ENCODE peak calls at places on chromosome 11, in ten cellular contexts. B, K, A, O, X, Q, M, L, R and E are unnamed samples.
A peak's percentile ranks its signal among the peaks of the same experiment; 100 is the strongest.

GRCh38 chr11:65060913-65061408 is 2.6 kb upstream of the NAALADL1 start:
- DNase-seq in B (no peak), O (peak; percentile 38), X (no peak), L (no peak), R (no peak), K (no peak), Q (no peak), M (no peak), A (no peak), E (peak; percentile 47)

GRCh38 chr11:62428871-62429601 is 10.2 kb downstream of the SCGB1A1 start:
- DNase-seq in X (no peak), L (no peak), R (no peak), K (no peak), A (no peak), Q (no peak), B (no peak), O (no peak), M (no peak), E (no peak)

GRCh38 chr11:67247946-67248550 is 18.2 kb upstream of the GRK2 start:
- DNase-seq in K (no peak), Q (no peak), L (no peak), X (no peak), O (no peak), A (no peak), B (no peak), M (no peak), R (no peak), E (no peak)

GRCh38 chr11:8321876-8322275 is 58.2 kb upstream of the LMO1 start:
- DNase-seq in O (no peak), X (peak; percentile 33), R (no peak), Q (no peak), A (peak; percentile 17), L (no peak), M (no peak), K (no peak), B (no peak), E (no peak)

GRCh38 chr11:1433568-1433967 is 43.8 kb downstream of the BRSK2 start:
- DNase-seq in Q (no peak), X (no peak), A (no peak), O (no peak), M (peak; percentile 35), K (no peak), B (no peak), L (no peak), R (no peak), E (no peak)

GRCh38 chr11:72848846-72849466 is 34.7 kb downstream of the ATG16L2 start:
- DNase-seq in B (no peak), K (no peak), A (no peak), Q (no peak), M (no peak), L (no peak), O (peak; percentile 57), R (no peak), X (no peak), E (peak; percentile 74)

GRCh38 chr11:117197516-117198456 is 1.4 kb upstream of the TAGLN start:
- DNase-seq in O (no peak), B (no peak), L (no peak), X (no peak), A (peak; percentile 76), M (peak; percentile 82), K (no peak), Q (peak; percentile 18), R (no peak), E (peak; percentile 50)

GRCh38 chr11:73195191-73196007 is 22.7 kb upstream of the P2RY2 start:
- DNase-seq in Q (no peak), R (peak; percentile 62), L (no peak), O (no peak), K (no peak), X (no peak), A (peak; percentile 20), B (no peak), M (no peak), E (no peak)

GRCh38 chr11:99423435-99423983 is 402.8 kb downstream of the CNTN5 start:
- DNase-seq in Q (no peak), X (no peak), A (no peak), O (no peak), L (no peak), B (no peak), K (no peak), M (no peak), R (no peak), E (no peak)

GRCh38 chr11:119363874-119364590 is 17.5 kb downstream of the USP2 start:
- DNase-seq in K (no peak), X (peak; percentile 86), R (peak; percentile 60), Q (peak; percentile 82), M (peak; percentile 90), A (peak; percentile 80), B (no peak), O (no peak), L (no peak), E (no peak)
- H3K4me3 ChIP-seq in K (peak overlapping the region; percentile 80), X (peak overlapping the region; percentile 27), R (no peak overlapping the region), Q (peak overlapping the region; percentile 58), M (peak overlapping the region; percentile 60), A (peak overlapping the region; percentile 45), B (no peak overlapping the region), O (no peak overlapping the region), L (no peak overlapping the region), E (peak overlapping the region; percentile 29)

GRCh38 chr11:78022397-78023396 is at the start of gene KCTD14:
- DNase-seq in M (peak; percentile 74), K (no peak), B (no peak), Q (no peak), L (peak; percentile 69), R (peak; percentile 77), A (peak; percentile 50), X (no peak), O (no peak), E (no peak)

GRCh38 chr11:78025378-78025777 is 2.3 kb upstream of the KCTD14 start:
- DNase-seq in X (no peak), Q (no peak), B (no peak), M (no peak), K (no peak), R (no peak), A (no peak), L (no peak), O (no peak), E (no peak)

GRCh38 chr11:78019808-78020207 is 3.3 kb downstream of the KCTD14 start:
- DNase-seq in O (no peak), Q (no peak), M (no peak), L (no peak), R (no peak), A (no peak), K (no peak), B (no peak), X (no peak), E (no peak)

GRCh38 chr11:78020248-78020647 is 2.8 kb downstream of the KCTD14 start:
- DNase-seq in Q (no peak), L (no peak), M (no peak), R (no peak), X (no peak), A (no peak), B (no peak), K (no peak), O (no peak), E (no peak)

DNA sequence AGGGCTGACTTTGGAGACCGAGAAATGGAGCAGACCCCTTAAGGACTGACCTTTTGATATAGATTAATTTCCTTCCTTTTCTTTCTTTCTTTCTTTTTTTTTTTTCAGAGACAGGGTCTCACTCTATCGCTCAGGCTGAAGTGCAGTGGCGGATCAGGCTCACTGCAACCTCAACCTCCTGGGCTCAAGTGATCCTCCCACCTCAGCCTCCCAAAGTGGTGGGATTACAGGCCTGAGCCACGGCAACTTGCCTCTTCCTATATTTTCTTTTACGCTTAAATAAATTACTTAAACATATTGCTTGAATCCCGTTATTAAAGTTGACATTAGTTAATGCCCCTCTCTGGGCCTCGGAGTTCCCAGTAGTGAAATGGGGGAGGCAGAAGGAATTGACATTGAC is 350 bp upstream of the KCTD14 start:
- DNase-seq in K (no peak), B (no peak), R (no peak), Q (no peak), L (no peak), O (no peak), A (no peak), M (no peak), X (no peak), E (no peak)
- H3K4me3 ChIP-seq in K (peak overlapping the region; percentile 63), B (peak overlapping the region; percentile 45), R (peak overlapping the region; percentile 29), Q (peak overlapping the region; percentile 47), L (no peak overlapping the region), O (peak overlapping the region; percentile 48), A (peak overlapping the region; percentile 41), M (no peak overlapping the region), X (no peak overlapping the region), E (peak overlapping the region; percentile 69)

DNA sequence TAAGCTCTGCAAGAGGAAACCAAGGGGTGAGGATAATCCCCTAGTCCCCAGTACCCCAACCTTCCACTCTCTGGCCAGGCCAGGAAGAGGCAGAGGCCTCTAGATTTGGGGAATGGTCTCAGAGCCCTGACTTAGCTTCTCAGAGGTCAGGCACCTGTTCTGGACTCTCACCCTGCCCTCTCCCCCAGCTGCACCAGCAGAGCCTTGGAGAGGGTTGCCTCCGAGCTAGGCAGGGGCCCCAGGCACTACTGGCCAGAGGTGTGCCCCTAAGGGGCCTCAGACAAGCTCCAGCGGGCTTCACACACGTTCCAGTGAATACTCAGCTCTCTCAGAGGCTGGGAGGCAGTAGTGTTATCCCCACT is 8.0 kb downstream of the FREY1 start:
- DNase-seq in K (no peak), R (no peak), L (no peak), O (no peak), Q (no peak), B (no peak), A (no peak), M (no peak), X (no peak), E (no peak)
- H3K4me3 ChIP-seq in K (peak overlapping the region; percentile 84), R (no peak overlapping the region), L (no peak overlapping the region), O (peak overlapping the region; percentile 41), Q (peak overlapping the region; percentile 63), B (no peak overlapping the region), A (peak overlapping the region; percentile 38), M (no peak overlapping the region), X (peak overlapping the region; percentile 46), E (no peak overlapping the region)

GRCh38 chr11:124077266-124077665 is 36.1 kb upstream of the OR10G7 start:
- DNase-seq in K (no peak), Q (no peak), B (no peak), M (no peak), A (no peak), X (no peak), R (no peak), L (no peak), O (no peak), E (no peak)
- H3K4me3 ChIP-seq in K (no peak overlapping the region), Q (no peak overlapping the region), B (no peak overlapping the region), M (no peak overlapping the region), A (no peak overlapping the region), X (no peak overlapping the region), R (no peak overlapping the region), L (no peak overlapping the region), O (no peak overlapping the region), E (no peak overlapping the region)

DNA sequence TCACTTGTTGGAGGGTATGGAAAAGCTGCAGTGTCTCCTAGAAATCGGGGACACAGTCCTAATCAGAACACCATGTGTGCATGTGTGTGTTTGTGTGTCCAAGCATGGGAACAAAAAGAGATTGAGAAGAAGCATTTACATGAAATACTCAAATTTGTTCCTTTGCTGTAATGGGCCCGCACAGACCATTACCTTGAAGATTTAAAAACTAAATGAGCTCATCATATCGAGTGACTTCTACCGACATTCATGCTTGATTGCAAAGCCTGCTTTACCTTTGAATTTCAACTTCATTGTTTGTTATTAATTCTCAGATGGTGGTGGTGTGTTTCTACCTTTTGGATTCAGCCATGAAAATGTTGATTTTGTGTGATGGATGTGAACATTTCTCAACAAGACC is 106.9 kb downstream of the ZBTB16 start:
- DNase-seq in B (no peak), L (no peak), M (no peak), Q (no peak), R (no peak), A (no peak), X (no peak), K (no peak), O (peak; percentile 27), E (no peak)
- H3K4me3 ChIP-seq in B (no peak overlapping the region), L (no peak overlapping the region), M (no peak overlapping the region), Q (no peak overlapping the region), R (no peak overlapping the region), A (no peak overlapping the region), X (no peak overlapping the region), K (no peak overlapping the region), O (no peak overlapping the region), E (no peak overlapping the region)